ENCODE peak calls at places on chromosomes 13 and 19, in six cellular contexts. One of them, this sample, is unnamed.

GRCh38 chr19:16160445-16160942 is 12.8 kb downstream of the CIB3 start:
- DNase-seq in tibial artery: no peak
- DNase-seq in dorsolateral prefrontal cortex: no peak
- DNase-seq in heart left ventricle: no peak
- DNase-seq in neural progenitor cell: no peak
- DNase-seq in AG09309: no peak
- DNase-seq in this sample: peak

GRCh38 chr19:17385878-17386611 is 8.0 kb downstream of the CCDC194 start:
- DNase-seq in tibial artery: peak
- DNase-seq in dorsolateral prefrontal cortex: peak
- DNase-seq in heart left ventricle: peak
- DNase-seq in neural progenitor cell: peak
- DNase-seq in AG09309: no peak
- DNase-seq in this sample: peak

GRCh38 chr13:78241278-78241919 is 322.8 kb upstream of the EDNRB start:
- DNase-seq in tibial artery: no peak
- DNase-seq in dorsolateral prefrontal cortex: peak
- DNase-seq in heart left ventricle: no peak
- DNase-seq in neural progenitor cell: peak
- DNase-seq in AG09309: no peak
- DNase-seq in this sample: peak

GRCh38 chr13:76213423-76213904 is 577.3 kb downstream of the LMO7 start:
- DNase-seq in tibial artery: no peak
- DNase-seq in dorsolateral prefrontal cortex: no peak
- DNase-seq in heart left ventricle: no peak
- DNase-seq in neural progenitor cell: no peak
- DNase-seq in AG09309: no peak
- DNase-seq in this sample: no peak

GRCh38 chr13:101845501-101846012 is 393.1 kb downstream of the ITGBL1 start:
- DNase-seq in tibial artery: no peak
- DNase-seq in dorsolateral prefrontal cortex: no peak
- DNase-seq in heart left ventricle: no peak
- DNase-seq in neural progenitor cell: peak
- DNase-seq in AG09309: no peak
- DNase-seq in this sample: no peak

GRCh38 chr13:112750570-112750969 is 60.7 kb downstream of the ATP11A start:
- DNase-seq in tibial artery: no peak
- DNase-seq in dorsolateral prefrontal cortex: no peak
- DNase-seq in heart left ventricle: no peak
- DNase-seq in neural progenitor cell: no peak
- DNase-seq in AG09309: no peak
- DNase-seq in this sample: no peak

GRCh38 chr13:86559915-86560314 is 760.7 kb upstream of the SLITRK6 start:
- DNase-seq in tibial artery: no peak
- DNase-seq in dorsolateral prefrontal cortex: no peak
- DNase-seq in heart left ventricle: no peak
- DNase-seq in neural progenitor cell: no peak
- DNase-seq in AG09309: no peak
- DNase-seq in this sample: no peak

GRCh38 chr19:38684078-38684861 is 36.8 kb downstream of the ACTN4 start:
- DNase-seq in tibial artery: peak
- DNase-seq in dorsolateral prefrontal cortex: no peak
- DNase-seq in heart left ventricle: peak
- DNase-seq in neural progenitor cell: no peak
- DNase-seq in AG09309: peak
- DNase-seq in this sample: peak

GRCh38 chr13:99002191-99002710 is 24.4 kb upstream of the DOCK9 start:
- DNase-seq in tibial artery: no peak
- DNase-seq in dorsolateral prefrontal cortex: no peak
- DNase-seq in heart left ventricle: no peak
- DNase-seq in neural progenitor cell: no peak
- DNase-seq in AG09309: no peak
- DNase-seq in this sample: no peak

GRCh38 chr13:44507639-44508038 is 68.5 kb downstream of the TSC22D1 start:
- DNase-seq in tibial artery: no peak
- DNase-seq in dorsolateral prefrontal cortex: no peak
- DNase-seq in heart left ventricle: no peak
- DNase-seq in neural progenitor cell: no peak
- DNase-seq in AG09309: no peak
- DNase-seq in this sample: no peak

GRCh38 chr19:46374526-46375475 is 27.9 kb downstream of the PPP5C start:
- DNase-seq in tibial artery: peak
- DNase-seq in dorsolateral prefrontal cortex: peak
- DNase-seq in heart left ventricle: no peak
- DNase-seq in neural progenitor cell: no peak
- DNase-seq in AG09309: no peak
- DNase-seq in this sample: no peak

GRCh38 chr13:30629527-30629926 is 11.8 kb downstream of the USPL1 start:
- DNase-seq in tibial artery: no peak
- DNase-seq in dorsolateral prefrontal cortex: no peak
- DNase-seq in heart left ventricle: no peak
- DNase-seq in neural progenitor cell: no peak
- DNase-seq in AG09309: no peak
- DNase-seq in this sample: no peak

GRCh38 chr19:811511-812048 is 10.2 kb downstream of the PLPPR3 start:
- DNase-seq in tibial artery: no peak
- DNase-seq in dorsolateral prefrontal cortex: no peak
- DNase-seq in heart left ventricle: no peak
- DNase-seq in neural progenitor cell: no peak
- DNase-seq in AG09309: no peak
- DNase-seq in this sample: no peak

GRCh38 chr19:42254083-42254849 is 662 bp downstream of the ERF start:
- DNase-seq in tibial artery: peak
- DNase-seq in dorsolateral prefrontal cortex: peak
- DNase-seq in heart left ventricle: peak
- DNase-seq in neural progenitor cell: peak
- DNase-seq in AG09309: no peak
- DNase-seq in this sample: peak

GRCh38 chr13:80131204-80131603 is 209.7 kb downstream of the SPRY2 start:
- DNase-seq in tibial artery: peak
- DNase-seq in dorsolateral prefrontal cortex: peak
- DNase-seq in heart left ventricle: peak
- DNase-seq in neural progenitor cell: peak
- DNase-seq in AG09309: no peak
- DNase-seq in this sample: no peak

GRCh38 chr13:46896346-46897138 is at the start of gene HTR2A:
- DNase-seq in tibial artery: no peak
- DNase-seq in dorsolateral prefrontal cortex: peak
- DNase-seq in heart left ventricle: peak
- DNase-seq in neural progenitor cell: peak
- DNase-seq in AG09309: no peak
- DNase-seq in this sample: no peak

DNA sequence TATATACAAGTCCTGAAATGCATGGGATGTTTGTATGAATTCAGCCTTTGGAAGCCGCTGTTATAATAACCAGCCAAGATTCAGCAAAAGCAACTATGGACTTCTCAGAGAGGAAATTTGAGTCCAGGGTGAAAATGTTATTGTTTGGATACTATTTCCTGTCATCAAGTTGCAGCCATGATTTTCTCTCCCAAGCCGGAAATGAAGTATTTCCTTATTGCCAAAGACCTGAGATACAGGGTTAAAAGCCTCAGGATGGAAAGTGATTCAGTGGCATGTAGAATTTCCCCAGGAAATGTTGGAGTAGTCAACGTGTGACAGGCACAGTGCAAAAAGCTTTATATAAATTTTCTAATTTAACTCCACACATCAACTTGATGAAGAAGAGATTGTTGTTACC is 133.8 kb downstream of the IRS2 start:
- DNase-seq in tibial artery: no peak
- DNase-seq in dorsolateral prefrontal cortex: no peak
- DNase-seq in heart left ventricle: no peak
- DNase-seq in neural progenitor cell: no peak
- DNase-seq in AG09309: no peak
- DNase-seq in this sample: no peak
- H3K4me3 ChIP-seq in tibial artery: no peak
- H3K4me3 ChIP-seq in dorsolateral prefrontal cortex: no peak
- H3K4me3 ChIP-seq in heart left ventricle: no peak
- H3K4me3 ChIP-seq in neural progenitor cell: no peak
- H3K4me3 ChIP-seq in AG09309: no peak
- H3K4me3 ChIP-seq in this sample: no peak

GRCh38 chr19:11675569-11675968 is 63.2 kb downstream of the ZNF823 start:
- DNase-seq in tibial artery: no peak
- DNase-seq in dorsolateral prefrontal cortex: no peak
- DNase-seq in heart left ventricle: no peak
- DNase-seq in neural progenitor cell: no peak
- DNase-seq in AG09309: no peak
- DNase-seq in this sample: no peak

GRCh38 chr19:11678504-11678903 is 60.2 kb downstream of the ZNF823 start:
- DNase-seq in tibial artery: no peak
- DNase-seq in dorsolateral prefrontal cortex: no peak
- DNase-seq in heart left ventricle: no peak
- DNase-seq in neural progenitor cell: no peak
- DNase-seq in AG09309: no peak
- DNase-seq in this sample: no peak

GRCh38 chr19:11674067-11674492 is 64.7 kb downstream of the ZNF823 start:
- DNase-seq in tibial artery: no peak
- DNase-seq in dorsolateral prefrontal cortex: no peak
- DNase-seq in heart left ventricle: no peak
- DNase-seq in neural progenitor cell: no peak
- DNase-seq in AG09309: no peak
- DNase-seq in this sample: no peak

GRCh38 chr19:11673608-11674041 is 65.1 kb downstream of the ZNF823 start:
- DNase-seq in tibial artery: peak
- DNase-seq in dorsolateral prefrontal cortex: peak
- DNase-seq in heart left ventricle: peak
- DNase-seq in neural progenitor cell: peak
- DNase-seq in AG09309: peak
- DNase-seq in this sample: peak
- H3K4me3 ChIP-seq in tibial artery: peak
- H3K4me3 ChIP-seq in dorsolateral prefrontal cortex: peak
- H3K4me3 ChIP-seq in heart left ventricle: peak
- H3K4me3 ChIP-seq in neural progenitor cell: peak
- H3K4me3 ChIP-seq in AG09309: peak
- H3K4me3 ChIP-seq in this sample: no peak

DNA sequence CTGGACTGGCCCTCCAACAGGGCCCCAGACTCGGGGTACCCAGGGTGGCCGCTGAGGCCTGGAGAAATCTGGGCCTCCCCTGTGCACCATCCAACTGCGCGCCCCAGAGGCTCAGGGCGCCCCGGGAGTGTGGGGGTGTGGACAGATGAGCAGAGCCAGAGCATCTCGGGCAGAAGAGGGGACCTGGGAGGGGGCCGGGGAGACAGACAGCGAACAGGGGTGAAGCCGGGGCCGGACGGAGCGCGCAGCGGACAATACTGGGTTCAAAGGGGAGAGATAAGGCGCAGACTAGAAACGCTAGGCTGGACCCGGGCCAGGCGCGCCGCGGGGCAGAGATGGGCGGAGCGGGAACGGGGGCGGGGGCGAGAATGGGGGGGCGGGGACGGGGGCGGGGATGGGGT is 460 bp upstream of the CERS4 start:
- DNase-seq in tibial artery: peak
- DNase-seq in dorsolateral prefrontal cortex: no peak
- DNase-seq in heart left ventricle: peak
- DNase-seq in neural progenitor cell: no peak
- DNase-seq in AG09309: no peak
- DNase-seq in this sample: no peak
- H3K4me3 ChIP-seq in tibial artery: peak
- H3K4me3 ChIP-seq in dorsolateral prefrontal cortex: peak
- H3K4me3 ChIP-seq in heart left ventricle: peak
- H3K4me3 ChIP-seq in neural progenitor cell: peak
- H3K4me3 ChIP-seq in AG09309: no peak
- H3K4me3 ChIP-seq in this sample: peak

DNA sequence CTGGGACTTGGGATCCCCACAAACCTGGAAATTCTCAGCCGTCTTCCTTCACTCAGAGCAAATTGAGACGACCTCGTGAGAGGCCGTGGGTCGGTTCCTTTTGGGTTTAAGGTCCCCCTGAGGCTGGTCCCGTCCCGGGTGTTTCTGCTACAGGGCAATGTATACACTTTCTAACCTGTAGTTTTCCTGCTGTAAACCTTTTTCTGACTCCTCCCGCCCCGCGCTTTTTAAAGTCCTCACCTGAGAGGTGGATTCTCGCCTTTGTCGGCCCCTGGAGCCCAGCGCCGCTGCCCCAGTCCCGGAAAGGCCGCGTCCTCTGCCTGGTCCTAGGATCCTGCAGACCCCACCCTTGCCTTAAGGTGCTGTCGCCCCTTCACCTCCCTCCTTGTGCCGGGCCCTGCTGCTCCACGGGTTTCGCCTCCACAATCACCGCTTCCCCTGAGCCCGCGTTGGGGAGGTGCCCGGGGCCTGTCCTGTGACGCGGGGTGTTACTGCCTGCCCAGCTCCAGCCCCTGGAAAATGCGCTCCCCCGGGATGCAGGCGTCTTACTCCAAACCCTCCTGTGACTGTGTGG is 391 bp downstream of the ZNF761 start:
- DNase-seq in tibial artery: no peak
- DNase-seq in dorsolateral prefrontal cortex: peak
- DNase-seq in heart left ventricle: peak
- DNase-seq in neural progenitor cell: peak
- DNase-seq in AG09309: no peak
- DNase-seq in this sample: no peak
- H3K4me3 ChIP-seq in tibial artery: peak
- H3K4me3 ChIP-seq in dorsolateral prefrontal cortex: peak
- H3K4me3 ChIP-seq in heart left ventricle: peak
- H3K4me3 ChIP-seq in neural progenitor cell: peak
- H3K4me3 ChIP-seq in AG09309: peak
- H3K4me3 ChIP-seq in this sample: peak

DNA sequence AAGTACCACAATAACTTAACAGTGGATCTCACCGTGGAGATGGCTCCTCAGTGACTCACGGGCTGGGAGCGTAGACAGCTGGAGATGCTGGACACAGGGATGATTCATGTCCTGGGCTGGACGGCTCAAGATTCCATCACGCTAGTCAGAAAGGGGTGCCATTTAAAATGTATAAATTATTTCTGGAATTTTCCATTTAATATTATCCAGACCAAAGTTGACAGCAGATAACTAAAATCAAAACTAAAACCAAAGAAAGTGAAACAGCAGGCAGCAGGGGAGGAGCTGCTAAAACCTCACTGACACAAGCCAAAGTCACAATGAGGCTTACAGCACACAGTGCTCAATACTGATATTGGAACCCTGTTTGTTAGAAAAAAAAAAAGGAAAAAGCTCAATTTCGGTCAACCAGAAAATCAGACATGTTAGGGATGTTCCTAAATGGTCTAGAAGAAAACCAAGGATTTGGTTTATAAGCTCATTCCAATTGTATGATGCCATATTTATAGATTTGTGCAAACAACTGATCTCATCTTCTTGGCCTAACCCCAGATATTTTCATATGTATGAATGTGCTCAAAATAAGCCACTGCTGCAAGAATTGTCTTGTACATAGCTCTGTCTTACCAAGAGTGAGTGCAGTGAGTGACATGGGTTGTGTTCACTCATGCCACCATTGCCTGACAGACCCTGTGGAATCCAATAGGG is 111.8 kb downstream of the SACS start:
- DNase-seq in tibial artery: peak
- DNase-seq in dorsolateral prefrontal cortex: no peak
- DNase-seq in heart left ventricle: peak
- DNase-seq in neural progenitor cell: no peak
- DNase-seq in AG09309: peak
- DNase-seq in this sample: no peak
- H3K4me3 ChIP-seq in tibial artery: peak
- H3K4me3 ChIP-seq in dorsolateral prefrontal cortex: no peak
- H3K4me3 ChIP-seq in heart left ventricle: no peak
- H3K4me3 ChIP-seq in neural progenitor cell: no peak
- H3K4me3 ChIP-seq in AG09309: no peak
- H3K4me3 ChIP-seq in this sample: no peak